ENCODE peak calls at places on chromosomes 4 and X, in six cellular contexts. E is ovary, J is uterus, Q is H54, B is K562, T is stomach. Z is an unnamed sample.
A peak's percentile ranks its signal among the peaks of the same experiment; 100 is the strongest.

GRCh38 chr4:30720021-30720655 is at the start of gene PCDH7:
- DNase-seq in E (peak; percentile 29), B (no peak), J (peak; percentile 52), Q (no peak), T (peak; percentile 37), Z (no peak)

GRCh38 chrX:119698835-119699234 is 5.9 kb upstream of the SEPTIN6 start:
- DNase-seq in T (no peak), Q (peak; percentile 49), E (no peak), J (no peak), B (peak; percentile 56), Z (peak; percentile 59)

GRCh38 chrX:39627257-39627656 is 470.5 kb downstream of the BCOR start:
- DNase-seq in E (no peak), B (peak; percentile 35), T (peak; percentile 31), J (no peak), Q (no peak), Z (peak; percentile 0)

GRCh38 chr4:88661724-88662123 is 35.9 kb downstream of the NAP1L5 start:
- DNase-seq in E (no peak), T (no peak), J (no peak), Q (peak; percentile 5), B (no peak), Z (no peak)

GRCh38 chr4:181962321-181962720 is 280.9 kb upstream of the TENM3 start:
- DNase-seq in T (no peak), J (no peak), B (no peak), E (no peak), Q (no peak), Z (no peak)

GRCh38 chr4:75169020-75169814 is 236.3 kb downstream of the PARM1 start:
- DNase-seq in T (no peak), B (no peak), Q (no peak), J (no peak), E (no peak), Z (no peak)

GRCh38 chrX:37330642-37331041 is 18.5 kb upstream of the PRRG1 start:
- DNase-seq in B (no peak), T (no peak), E (no peak), Q (no peak), J (no peak), Z (no peak)

GRCh38 chr4:54499308-54500074 is 158.3 kb upstream of the KIT start:
- DNase-seq in B (peak; percentile 66), J (no peak), E (no peak), Q (peak; percentile 26), T (no peak), Z (no peak)

GRCh38 chr4:53987761-53988171 is 76.6 kb downstream of the CHIC2 start:
- DNase-seq in J (no peak), Q (peak; percentile 16), B (no peak), T (no peak), E (no peak), Z (no peak)

GRCh38 chr4:17762705-17763104 is 18.7 kb downstream of the FAM184B start:
- DNase-seq in Q (no peak), J (no peak), B (peak; percentile 37), T (no peak), E (no peak), Z (peak; percentile 10)

GRCh38 chrX:155881158-155881993 is at the start of gene VAMP7:
- DNase-seq in E (peak; percentile 77), Q (peak; percentile 68), B (peak; percentile 89), J (peak; percentile 80), T (peak; percentile 85), Z (peak; percentile 93)
- TF ChIP-seq POLR2A in E (no peak), Q (peak; percentile 82), B (peak; percentile 96), J (no peak), T (peak; percentile 34), Z (peak; percentile 90)

DNA sequence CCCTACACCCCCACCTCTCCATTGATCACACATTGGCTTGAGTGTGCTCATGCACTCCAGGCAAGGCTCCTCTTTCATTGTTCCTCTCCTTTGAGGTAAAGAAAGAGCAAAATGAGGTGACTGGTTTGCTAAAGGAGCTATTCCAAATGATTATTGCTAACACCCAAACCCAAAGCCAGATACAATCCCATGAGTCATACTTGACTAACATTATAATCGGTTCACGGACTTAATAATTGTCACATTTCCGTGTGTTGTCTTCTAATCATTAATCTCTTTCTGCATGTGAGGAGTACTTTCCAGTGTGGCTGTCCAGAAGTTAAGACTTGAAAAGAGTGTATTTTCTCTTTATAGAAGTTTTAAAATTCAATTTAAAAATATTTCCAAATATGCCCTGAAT is 174.3 kb upstream of the SFRP2 start:
- DNase-seq in E (no peak), J (no peak), B (no peak), T (no peak), Q (no peak), Z (no peak)
- TF ChIP-seq POLR2A in E (no peak), J (no peak), B (no peak), T (no peak), Q (no peak), Z (no peak)

GRCh38 chr4:10109995-10110670 is 6.5 kb downstream of the WDR1 start:
- DNase-seq in B (no peak), J (no peak), T (no peak), E (peak; percentile 21), Q (no peak), Z (no peak)
- TF ChIP-seq POLR2A in B (peak; percentile 27), J (no peak), T (no peak), E (no peak), Q (no peak), Z (no peak)

GRCh38 chr4:92261256-92261655 is 42.5 kb upstream of the GRID2 start:
- DNase-seq in J (no peak), Q (no peak), E (no peak), B (no peak), T (no peak), Z (no peak)
- TF ChIP-seq POLR2A in J (no peak), Q (no peak), E (no peak), B (no peak), T (no peak), Z (no peak)

DNA sequence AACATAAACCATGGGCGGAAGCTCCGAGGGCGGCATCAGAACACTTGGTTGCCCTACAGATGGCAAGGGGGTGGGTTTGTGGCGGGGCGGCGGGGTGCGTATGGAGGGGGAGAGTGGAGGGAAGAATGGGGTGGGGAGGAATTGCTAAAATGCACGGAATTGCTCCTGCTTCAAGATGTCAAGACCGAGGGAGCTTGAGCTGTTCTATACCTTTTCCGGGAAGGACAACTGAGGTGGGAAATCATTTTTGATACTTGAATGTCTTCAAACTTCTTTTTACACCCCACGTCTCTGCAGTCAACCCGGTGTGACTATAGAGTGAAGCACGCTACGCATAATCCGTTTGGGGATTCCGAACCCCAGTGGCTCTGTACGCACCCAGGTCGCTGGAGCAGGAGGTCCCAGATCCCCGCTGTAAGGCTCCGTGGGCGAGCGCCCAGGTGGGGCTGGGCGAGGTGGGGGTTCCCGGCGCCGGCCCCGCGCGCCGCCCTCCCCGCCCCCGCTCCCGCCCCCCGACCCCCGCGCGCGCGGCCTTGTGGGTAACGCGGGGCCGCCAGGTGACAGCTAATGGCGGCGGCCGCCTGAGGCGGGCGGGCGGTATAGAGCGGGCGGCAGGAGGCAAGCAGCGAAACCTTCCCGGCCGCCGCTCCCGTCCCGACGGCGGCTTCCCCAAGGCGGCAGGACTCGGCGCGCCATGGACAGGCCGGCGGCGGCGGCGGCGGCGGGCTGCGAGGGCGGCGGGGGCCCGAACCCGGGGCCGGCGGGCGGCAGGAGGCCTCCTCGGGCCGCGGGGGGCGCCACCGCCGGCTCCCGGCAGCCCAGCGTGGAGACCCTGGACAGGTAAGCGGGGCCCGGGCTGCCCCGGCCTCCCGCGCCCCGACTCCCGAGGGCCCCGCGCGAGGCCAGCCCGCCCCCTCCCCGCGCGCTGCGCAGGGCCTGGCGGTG is at the start of gene MTMR1:
- DNase-seq in J (no peak), Q (no peak), T (peak; percentile 44), B (peak; percentile 73), E (peak; percentile 61), Z (peak; percentile 58)
- TF ChIP-seq POLR2A in J (no peak), Q (no peak), T (no peak), B (no peak), E (no peak), Z (no peak)

GRCh38 chr4:141636077-141636770 is at the start of gene IL15:
- DNase-seq in J (peak; percentile 59), T (peak; percentile 79), B (peak; percentile 12), E (peak; percentile 31), Q (peak; percentile 41), Z (peak; percentile 62)
- TF ChIP-seq POLR2A in J (no peak), T (no peak), B (no peak), E (no peak), Q (no peak), Z (no peak)

DNA sequence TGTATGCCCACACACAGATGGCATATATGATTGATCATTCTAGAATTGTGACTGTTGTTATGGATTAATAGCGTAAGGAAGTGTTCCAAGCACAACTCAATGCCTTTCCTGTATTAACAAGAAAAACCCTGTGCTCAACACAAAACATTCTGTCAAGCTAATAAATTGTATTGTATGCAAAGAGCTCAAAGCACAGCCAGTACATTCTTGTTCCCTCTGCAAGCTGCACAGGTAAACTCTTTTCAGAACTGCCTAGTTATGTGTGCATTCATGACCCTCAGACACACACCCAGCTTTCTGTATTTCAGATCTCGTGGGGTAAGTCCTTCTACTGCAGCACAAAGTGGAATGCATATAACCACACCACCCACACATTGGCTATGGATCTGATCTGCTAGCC is 34.3 kb upstream of the BANK1 start:
- DNase-seq in E (no peak), Q (no peak), J (no peak), T (no peak), B (no peak), Z (no peak)
- TF ChIP-seq POLR2A in E (no peak), Q (no peak), J (no peak), T (no peak), B (no peak), Z (no peak)

GRCh38 chr4:23818097-23818648 is 71.7 kb downstream of the PPARGC1A start:
- DNase-seq in E (no peak), Q (no peak), B (no peak), J (no peak), T (no peak), Z (no peak)
- TF ChIP-seq POLR2A in E (no peak), Q (no peak), B (no peak), J (no peak), T (no peak), Z (no peak)

DNA sequence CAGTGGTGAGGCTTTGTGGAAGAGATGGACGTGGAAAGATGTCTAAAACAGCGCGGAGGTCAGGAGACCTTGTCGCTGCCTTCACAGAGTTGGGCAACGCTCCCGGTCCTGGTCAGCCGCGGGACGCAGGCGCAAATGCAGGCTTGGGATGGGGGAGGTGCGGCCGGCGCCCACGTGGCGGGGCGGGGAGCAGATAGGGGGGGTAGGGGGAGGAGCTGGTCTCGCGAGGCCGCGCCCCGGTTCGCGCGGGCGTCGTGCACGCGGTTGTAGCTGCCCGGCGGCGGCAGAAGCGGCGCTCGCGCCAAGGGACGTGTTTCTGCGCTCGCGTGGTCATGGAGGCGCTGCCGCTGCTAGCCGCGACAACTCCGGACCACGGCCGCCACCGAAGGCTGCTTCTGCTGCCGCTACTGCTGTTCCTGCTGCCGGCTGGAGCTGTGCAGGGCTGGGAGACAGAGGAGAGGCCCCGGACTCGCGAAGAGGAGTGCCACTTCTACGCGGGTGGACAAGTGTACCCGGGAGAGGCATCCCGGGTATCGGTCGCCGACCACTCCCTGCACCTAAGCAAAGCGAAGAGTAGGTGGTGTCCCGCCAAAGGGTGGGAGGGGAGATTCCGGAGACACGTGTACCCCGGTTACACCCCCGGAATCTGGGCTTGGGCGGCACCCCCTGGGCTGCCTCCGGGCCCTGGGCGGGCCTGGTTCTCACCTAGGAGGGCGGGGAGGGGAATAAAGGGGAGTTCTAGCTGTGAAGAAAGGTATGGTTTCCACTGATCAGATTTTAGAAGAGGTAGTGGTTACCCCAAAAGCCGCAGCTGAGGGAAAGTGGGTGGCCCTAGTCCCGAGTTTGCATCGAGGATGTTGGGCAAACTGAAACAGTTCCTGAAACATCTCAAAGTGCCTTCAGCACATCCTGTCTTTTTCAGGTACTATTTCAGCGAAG is at the start of gene PRDX4:
- DNase-seq in B (peak; percentile 94), E (peak; percentile 89), T (peak; percentile 90), Q (peak; percentile 41), J (peak; percentile 86), Z (peak; percentile 93)
- TF ChIP-seq POLR2A in B (peak; percentile 89), E (peak; percentile 38), T (no peak), Q (peak; percentile 73), J (peak; percentile 30), Z (peak; percentile 64)

Z was measured in erythroblast.